ENCODE peak calls at places on chromosome 3, in six cellular contexts. One of them, this sample, is unnamed.

GRCh38 chr3:36525115-36525711 is 144.9 kb downstream of the STAC start:
- DNase-seq in HepG2: no peak
- DNase-seq in GM12892: no peak
- DNase-seq in K562: no peak
- DNase-seq in H1: no peak
- DNase-seq in GM12878: no peak
- DNase-seq in this sample: no peak

GRCh38 chr3:195015021-195015420 is 255.9 kb downstream of the XXYLT1 start:
- DNase-seq in HepG2: no peak
- DNase-seq in GM12892: no peak
- DNase-seq in K562: no peak
- DNase-seq in H1: no peak
- DNase-seq in GM12878: no peak
- DNase-seq in this sample: no peak

GRCh38 chr3:45716790-45717336 is 27.7 kb downstream of the SACM1L start:
- DNase-seq in HepG2: no peak
- DNase-seq in GM12892: no peak
- DNase-seq in K562: no peak
- DNase-seq in H1: no peak
- DNase-seq in GM12878: no peak
- DNase-seq in this sample: no peak

GRCh38 chr3:70040386-70040785 is 40.9 kb downstream of the SAMMSON start:
- DNase-seq in HepG2: no peak
- DNase-seq in GM12892: no peak
- DNase-seq in K562: no peak
- DNase-seq in H1: no peak
- DNase-seq in GM12878: no peak
- DNase-seq in this sample: no peak

GRCh38 chr3:79871656-79872055 is 103.9 kb upstream of the ROBO1 start:
- DNase-seq in HepG2: no peak
- DNase-seq in GM12892: no peak
- DNase-seq in K562: no peak
- DNase-seq in H1: no peak
- DNase-seq in GM12878: no peak
- DNase-seq in this sample: no peak

GRCh38 chr3:4720316-4721075 is 227.3 kb downstream of the ITPR1 start:
- DNase-seq in HepG2: peak
- DNase-seq in GM12892: no peak
- DNase-seq in K562: peak
- DNase-seq in H1: no peak
- DNase-seq in GM12878: no peak
- DNase-seq in this sample: no peak

GRCh38 chr3:43512749-43513404 is 108.9 kb downstream of the ANO10 start:
- DNase-seq in HepG2: no peak
- DNase-seq in GM12892: no peak
- DNase-seq in K562: no peak
- DNase-seq in H1: no peak
- DNase-seq in GM12878: no peak
- DNase-seq in this sample: no peak

GRCh38 chr3:139538733-139539132 is 809 bp downstream of the RBP1 start:
- DNase-seq in HepG2: no peak
- DNase-seq in GM12892: no peak
- DNase-seq in K562: no peak
- DNase-seq in H1: no peak
- DNase-seq in GM12878: no peak
- DNase-seq in this sample: no peak

GRCh38 chr3:182460303-182460702 is 333.0 kb upstream of the ATP11B start:
- DNase-seq in HepG2: no peak
- DNase-seq in GM12892: no peak
- DNase-seq in K562: no peak
- DNase-seq in H1: no peak
- DNase-seq in GM12878: no peak
- DNase-seq in this sample: no peak

GRCh38 chr3:145854486-145854885 is 306.5 kb downstream of the PLOD2 start:
- DNase-seq in HepG2: no peak
- DNase-seq in GM12892: no peak
- DNase-seq in K562: no peak
- DNase-seq in H1: no peak
- DNase-seq in GM12878: no peak
- DNase-seq in this sample: no peak

GRCh38 chr3:69200384-69201068 is 78.1 kb upstream of the LMOD3 start:
- DNase-seq in HepG2: peak
- DNase-seq in GM12892: no peak
- DNase-seq in K562: no peak
- DNase-seq in H1: no peak
- DNase-seq in GM12878: no peak
- DNase-seq in this sample: no peak

GRCh38 chr3:49399467-49399866 is 12.3 kb downstream of the RHOA start:
- DNase-seq in HepG2: no peak
- DNase-seq in GM12892: no peak
- DNase-seq in K562: no peak
- DNase-seq in H1: no peak
- DNase-seq in GM12878: no peak
- DNase-seq in this sample: no peak

GRCh38 chr3:126179825-126180476 is 435 bp downstream of the ALDH1L1 start:
- DNase-seq in HepG2: peak
- DNase-seq in GM12892: no peak
- DNase-seq in K562: no peak
- DNase-seq in H1: no peak
- DNase-seq in GM12878: no peak
- DNase-seq in this sample: no peak

DNA sequence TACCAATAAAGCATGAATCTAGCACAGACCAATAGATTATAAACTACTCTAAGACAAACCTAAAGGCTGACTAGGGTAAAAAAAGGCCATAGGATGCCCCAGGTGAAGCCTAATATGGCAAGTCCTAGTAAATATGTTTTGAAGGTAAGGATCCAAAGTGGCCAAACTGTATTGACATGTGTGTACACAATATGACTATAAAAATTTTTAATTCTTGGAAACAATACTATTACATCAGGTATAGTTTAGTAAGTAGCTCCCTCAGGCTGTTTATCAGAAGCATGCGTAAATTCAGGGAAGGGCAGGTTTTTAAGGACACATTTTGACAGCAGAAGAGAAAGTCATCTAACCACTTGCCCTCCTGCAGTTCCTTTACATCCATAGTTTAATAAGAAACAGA is 18.8 kb downstream of the GNB4 start:
- DNase-seq in HepG2: no peak
- DNase-seq in GM12892: no peak
- DNase-seq in K562: no peak
- DNase-seq in H1: no peak
- DNase-seq in GM12878: no peak
- DNase-seq in this sample: no peak
- TF ChIP-seq POLR2AphosphoS5 in HepG2: no peak
- TF ChIP-seq POLR2AphosphoS5 in GM12892: no peak
- TF ChIP-seq POLR2AphosphoS5 in K562: no peak
- TF ChIP-seq POLR2AphosphoS5 in H1: no peak
- TF ChIP-seq POLR2AphosphoS5 in GM12878: no peak
- TF ChIP-seq POLR2AphosphoS5 in this sample: no peak

DNA sequence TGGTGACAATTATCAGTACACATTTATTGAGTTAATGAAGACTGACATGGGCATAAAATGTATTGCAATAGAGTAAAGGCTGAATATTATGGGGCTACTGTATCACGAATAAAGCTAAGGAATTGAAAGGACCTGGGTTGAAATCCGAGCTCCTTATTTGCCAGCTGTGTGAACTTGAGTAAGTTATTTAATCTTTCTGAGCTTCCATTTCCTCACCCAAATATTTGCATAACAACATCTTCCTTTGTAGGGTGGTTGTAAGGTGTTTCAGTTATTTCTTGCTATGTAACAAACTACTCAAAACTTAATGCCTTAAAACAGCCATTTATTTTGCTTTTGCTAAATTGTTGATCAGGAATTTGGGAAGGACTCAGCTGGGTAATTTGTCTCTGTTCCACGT is 111.1 kb upstream of the TSC22D2 start:
- DNase-seq in HepG2: no peak
- DNase-seq in GM12892: no peak
- DNase-seq in K562: no peak
- DNase-seq in H1: no peak
- DNase-seq in GM12878: no peak
- DNase-seq in this sample: no peak
- TF ChIP-seq POLR2A in HepG2: no peak
- TF ChIP-seq POLR2A in GM12892: no peak
- TF ChIP-seq POLR2A in K562: no peak
- TF ChIP-seq POLR2A in H1: no peak
- TF ChIP-seq POLR2A in GM12878: no peak
- TF ChIP-seq POLR2A in this sample: no peak

DNA sequence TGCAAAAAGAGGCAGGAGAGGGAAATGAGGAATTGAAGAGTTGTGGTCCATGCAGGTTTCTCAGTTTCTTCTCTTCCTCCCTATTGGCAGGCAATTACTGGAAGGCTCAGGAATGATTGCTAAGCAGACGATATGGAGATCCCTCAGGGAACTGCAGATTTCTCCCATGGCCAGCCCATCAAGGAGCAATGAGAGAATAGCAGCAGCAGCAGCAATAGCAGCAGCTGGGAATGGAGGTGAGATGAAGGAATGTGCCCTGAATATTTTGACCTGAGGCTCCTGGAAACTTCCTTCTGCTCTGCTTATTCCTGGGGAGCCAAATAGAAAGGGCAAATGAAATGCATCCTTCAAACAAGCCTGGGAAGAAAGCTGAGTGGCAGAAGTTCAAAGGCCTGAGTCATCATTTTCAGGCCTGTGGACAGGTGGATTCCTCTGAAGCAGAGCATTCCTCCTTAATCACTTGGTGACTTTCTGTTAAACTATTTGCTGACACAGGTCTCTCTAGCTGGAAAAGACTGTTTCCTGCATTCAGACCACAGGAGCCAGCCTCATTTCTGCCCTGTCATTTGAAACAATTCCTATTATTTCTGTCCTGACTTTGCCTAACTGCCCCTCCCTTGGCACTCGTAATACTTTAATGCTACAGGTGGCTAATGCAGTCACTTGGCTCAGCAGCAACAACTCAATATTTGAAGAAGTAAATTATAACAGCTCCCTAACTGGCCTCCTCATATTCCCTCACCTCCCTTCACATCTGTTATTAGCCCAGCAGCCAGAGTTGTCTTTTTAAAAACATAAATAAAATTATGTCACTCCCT is 146.9 kb upstream of the GADL1 start:
- DNase-seq in HepG2: peak
- DNase-seq in GM12892: no peak
- DNase-seq in K562: no peak
- DNase-seq in H1: peak
- DNase-seq in GM12878: no peak
- DNase-seq in this sample: no peak
- TF ChIP-seq TAF1 in HepG2: no peak
- TF ChIP-seq TAF1 in GM12892: no peak
- TF ChIP-seq TAF1 in K562: no peak
- TF ChIP-seq TAF1 in H1: no peak
- TF ChIP-seq TAF1 in GM12878: no peak
- TF ChIP-seq TAF1 in this sample: no peak

DNA sequence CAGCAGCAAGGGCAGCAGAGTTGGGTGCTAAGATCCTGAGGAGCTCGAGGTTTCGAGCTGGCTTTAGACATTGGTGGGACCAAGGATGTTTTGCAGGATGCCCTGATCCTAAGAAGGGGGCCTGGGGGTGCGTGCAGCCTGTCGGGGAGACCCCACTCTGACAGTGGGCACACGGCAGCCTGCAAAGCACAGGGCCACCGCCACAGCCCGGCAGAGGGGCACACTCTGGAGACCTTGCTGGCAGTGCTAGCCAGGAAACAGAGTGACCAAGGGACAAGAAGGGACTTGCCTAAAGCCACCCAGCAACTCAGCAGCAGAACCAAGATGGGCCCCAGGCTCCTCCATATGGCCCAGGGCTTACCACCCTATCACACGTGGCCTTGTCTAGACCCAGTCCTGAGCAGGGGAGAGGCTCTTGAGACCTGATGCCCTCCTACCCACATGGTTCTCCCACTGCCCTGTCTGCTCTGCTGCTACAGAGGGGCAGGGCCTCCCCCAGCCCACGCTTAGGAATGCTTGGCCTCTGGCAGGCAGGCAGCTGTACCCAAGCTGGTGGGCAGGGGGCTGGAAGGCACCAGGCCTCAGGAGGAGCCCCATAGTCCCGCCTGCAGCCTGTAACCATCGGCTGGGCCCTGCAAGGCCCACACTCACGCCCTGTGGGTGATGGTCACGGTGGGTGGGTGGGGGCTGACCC is 18.8 kb downstream of the SEC61A1 start:
- DNase-seq in HepG2: no peak
- DNase-seq in GM12892: no peak
- DNase-seq in K562: no peak
- DNase-seq in H1: no peak
- DNase-seq in GM12878: no peak
- DNase-seq in this sample: no peak
- TF ChIP-seq POLR2AphosphoS5 in HepG2: no peak
- TF ChIP-seq POLR2AphosphoS5 in GM12892: peak
- TF ChIP-seq POLR2AphosphoS5 in K562: no peak
- TF ChIP-seq POLR2AphosphoS5 in H1: no peak
- TF ChIP-seq POLR2AphosphoS5 in GM12878: no peak
- TF ChIP-seq POLR2AphosphoS5 in this sample: peak

GRCh38 chr3:187334904-187335303 is 33.3 kb upstream of the RTP4 start:
- DNase-seq in HepG2: no peak
- DNase-seq in GM12892: no peak
- DNase-seq in K562: no peak
- DNase-seq in H1: no peak
- DNase-seq in GM12878: no peak
- DNase-seq in this sample: no peak

GRCh38 chr3:187340572-187340971 is 27.6 kb upstream of the RTP4 start:
- DNase-seq in HepG2: no peak
- DNase-seq in GM12892: no peak
- DNase-seq in K562: no peak
- DNase-seq in H1: no peak
- DNase-seq in GM12878: no peak
- DNase-seq in this sample: no peak

GRCh38 chr3:187342255-187342654 is 25.9 kb upstream of the RTP4 start:
- DNase-seq in HepG2: no peak
- DNase-seq in GM12892: no peak
- DNase-seq in K562: no peak
- DNase-seq in H1: no peak
- DNase-seq in GM12878: no peak
- DNase-seq in this sample: no peak

GRCh38 chr3:187336322-187336721 is 31.9 kb upstream of the RTP4 start:
- DNase-seq in HepG2: no peak
- DNase-seq in GM12892: no peak
- DNase-seq in K562: no peak
- DNase-seq in H1: no peak
- DNase-seq in GM12878: no peak
- DNase-seq in this sample: no peak
- TF ChIP-seq POLR2A in HepG2: no peak
- TF ChIP-seq POLR2A in GM12892: no peak
- TF ChIP-seq POLR2A in K562: no peak
- TF ChIP-seq POLR2A in H1: no peak
- TF ChIP-seq POLR2A in GM12878: no peak
- TF ChIP-seq POLR2A in this sample: no peak

DNA sequence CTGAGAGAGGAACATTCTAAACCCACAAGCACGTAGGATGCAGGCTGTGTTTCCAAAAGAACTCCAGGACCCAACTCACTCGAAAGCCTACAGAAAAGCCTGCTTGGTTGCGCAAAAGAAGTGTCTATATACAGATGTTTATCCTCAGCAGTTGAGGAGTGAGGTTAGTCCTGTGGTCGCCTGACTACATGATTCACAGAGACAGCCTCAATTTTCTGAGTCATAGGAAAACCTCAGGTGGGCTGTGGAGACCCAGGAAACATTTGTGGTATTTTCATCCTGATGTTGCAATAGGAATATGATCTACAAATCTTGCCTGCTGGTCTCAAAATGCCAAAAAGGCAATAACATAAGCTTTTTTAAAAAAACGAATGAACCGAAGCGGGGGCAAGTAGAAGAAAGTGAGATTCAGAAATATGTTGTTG is 183.8 kb upstream of the THRB start:
- DNase-seq in HepG2: no peak
- DNase-seq in GM12892: no peak
- DNase-seq in K562: no peak
- DNase-seq in H1: no peak
- DNase-seq in GM12878: no peak
- DNase-seq in this sample: no peak
- TF ChIP-seq TAF1 in HepG2: no peak
- TF ChIP-seq TAF1 in GM12892: no peak
- TF ChIP-seq TAF1 in K562: no peak
- TF ChIP-seq TAF1 in H1: no peak
- TF ChIP-seq TAF1 in GM12878: no peak
- TF ChIP-seq TAF1 in this sample: no peak